ENCODE peak calls at places on chromosomes 2 and 18, in ten cellular contexts. B is SK-N-SH, S is endothelial cell of umbilical vein, P is astrocyte, Z is HepG2, X is H1, L is IMR-90, D is MM.1S, H is endodermal cell, U is H9. J is an unnamed sample.

GRCh38 chr2:240255811-240256703 is 115.6 kb upstream of the OTOS start:
- DNase-seq in B (peak; percentile 9), S (no peak), P (peak; percentile 20), Z (peak; percentile 96), X (no peak), L (no peak), D (no peak), H (peak; percentile 63), U (peak; percentile 45), J (peak; percentile 75)

GRCh38 chr2:99940963-99941362 is 201.4 kb downstream of the AFF3 start:
- DNase-seq in B (no peak), S (no peak), P (peak; percentile 89), Z (no peak), X (no peak), L (peak; percentile 65), D (no peak), H (no peak), U (no peak), J (no peak)

GRCh38 chr18:11818486-11819203 is 32.6 kb upstream of the CHMP1B start:
- DNase-seq in B (no peak), S (no peak), P (no peak), Z (no peak), X (no peak), L (no peak), D (peak; percentile 60), H (no peak), U (no peak), J (no peak)

GRCh38 chr2:84939426-84940087 is 31.4 kb upstream of the KCMF1 start:
- DNase-seq in B (no peak), S (no peak), P (no peak), Z (no peak), X (no peak), L (no peak), D (peak; percentile 97), H (no peak), U (no peak), J (no peak)

GRCh38 chr2:206275274-206276160 is 1.1 kb downstream of the ZDBF2 start:
- DNase-seq in B (peak; percentile 40), S (peak; percentile 63), P (peak; percentile 44), Z (no peak), X (no peak), L (peak; percentile 53), D (peak; percentile 91), H (no peak), U (no peak), J (no peak)

GRCh38 chr2:201411421-201411820 is 39.8 kb downstream of the TRAK2 start:
- DNase-seq in B (no peak), S (no peak), P (no peak), Z (no peak), X (no peak), L (peak; percentile 30), D (no peak), H (no peak), U (no peak), J (no peak)

GRCh38 chr18:71471963-71472725 is 1072.0 kb downstream of the CBLN2 start:
- DNase-seq in B (no peak), S (no peak), P (no peak), Z (peak; percentile 23), X (peak; percentile 44), L (no peak), D (no peak), H (peak; percentile 68), U (peak; percentile 45), J (peak; percentile 74)

GRCh38 chr2:164734196-164734595 is 107.4 kb downstream of the COBLL1 start:
- DNase-seq in B (no peak), S (no peak), P (no peak), Z (no peak), X (no peak), L (no peak), D (no peak), H (no peak), U (no peak), J (no peak)

GRCh38 chr2:3867451-3867850 is 164.1 kb downstream of the DCDC2C start:
- DNase-seq in B (no peak), S (no peak), P (no peak), Z (no peak), X (no peak), L (no peak), D (no peak), H (no peak), U (no peak), J (no peak)

GRCh38 chr2:3868426-3868825 is 165.1 kb downstream of the DCDC2C start:
- DNase-seq in B (no peak), S (no peak), P (no peak), Z (no peak), X (no peak), L (no peak), D (no peak), H (no peak), U (no peak), J (no peak)

GRCh38 chr2:3870997-3871396 is 167.6 kb downstream of the DCDC2C start:
- DNase-seq in B (no peak), S (no peak), P (no peak), Z (no peak), X (no peak), L (no peak), D (no peak), H (no peak), U (no peak), J (no peak)

GRCh38 chr2:3868012-3868411 is 164.6 kb downstream of the DCDC2C start:
- DNase-seq in B (no peak), S (no peak), P (no peak), Z (no peak), X (no peak), L (no peak), D (no peak), H (no peak), U (no peak), J (no peak)

DNA sequence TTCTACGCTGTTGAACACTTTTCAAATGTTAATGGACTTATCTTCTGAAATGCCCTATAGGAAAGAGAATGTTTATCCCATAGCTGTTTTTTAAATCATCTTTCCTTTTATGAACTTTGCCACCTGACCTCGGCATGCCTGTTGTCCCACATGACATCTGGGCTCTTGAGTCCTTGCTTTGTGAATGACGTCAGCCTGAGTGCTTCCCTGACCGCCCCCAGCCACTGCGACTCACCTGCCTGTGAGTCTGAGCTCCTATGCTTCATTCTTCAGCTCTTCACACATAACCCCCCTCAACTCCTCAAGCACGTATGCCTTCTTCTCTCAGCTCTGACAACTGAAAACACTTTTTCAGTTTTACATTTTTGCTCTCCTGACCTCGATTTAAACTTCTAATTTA is 166.8 kb downstream of the DCDC2C start:
- DNase-seq in B (no peak), S (no peak), P (no peak), Z (no peak), X (no peak), L (no peak), D (no peak), H (no peak), U (no peak), J (no peak)
- H3K9ac ChIP-seq in B (no peak overlapping the region), S (no peak overlapping the region), P (no peak overlapping the region), Z (no peak overlapping the region), X (no peak overlapping the region), L (no peak overlapping the region), D (no peak overlapping the region), H (no peak overlapping the region), U (no peak overlapping the region), J (no peak overlapping the region)

DNA sequence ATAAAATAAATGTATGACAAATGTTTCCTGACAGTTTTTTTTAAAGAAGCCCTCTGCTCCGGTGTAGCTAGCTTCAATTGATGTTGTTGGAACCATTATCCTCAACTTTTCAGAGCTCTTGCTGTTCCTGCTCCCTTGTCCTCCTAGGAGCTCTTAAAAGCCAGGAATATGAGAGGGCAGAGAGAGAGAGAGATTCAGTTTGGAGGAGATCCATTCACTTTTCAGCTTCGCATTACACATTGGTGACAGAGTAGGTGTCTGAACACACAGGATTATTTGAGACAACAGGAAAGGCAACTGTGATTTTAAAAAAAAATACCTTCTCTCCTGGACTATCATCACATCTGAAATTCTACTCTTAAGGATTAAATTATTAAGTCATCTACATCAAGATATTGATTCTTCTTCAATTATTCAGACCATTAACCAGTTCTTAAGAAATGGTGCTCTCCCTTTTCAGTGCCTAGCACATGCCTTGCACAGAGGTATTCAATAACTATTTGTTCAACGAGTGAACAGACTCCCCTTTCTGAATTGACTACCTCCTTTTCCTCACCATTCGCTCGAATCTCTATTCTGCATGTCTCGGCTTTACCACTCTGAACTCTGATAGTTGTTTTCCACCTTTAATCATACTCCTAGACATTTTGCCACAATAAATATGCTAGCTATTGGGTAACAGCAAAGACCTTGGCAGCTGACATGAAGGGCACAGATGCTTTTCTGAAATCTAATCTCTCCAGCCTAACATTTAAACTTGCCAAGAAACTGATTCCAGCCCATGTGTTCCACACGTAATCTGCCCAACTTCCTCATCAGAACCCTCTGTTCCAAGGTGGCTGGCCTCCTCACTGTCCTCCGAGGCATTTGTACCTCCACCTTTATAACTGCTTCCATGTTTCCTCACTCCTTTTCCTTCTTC is 28.6 kb upstream of the SLC35F5 start:
- DNase-seq in B (no peak), S (no peak), P (no peak), Z (no peak), X (no peak), L (no peak), D (no peak), H (no peak), U (no peak), J (no peak)
- TF ChIP-seq CTCF in B (no peak), S (no peak), P (no peak), Z (no peak), X (no peak), L (no peak), D (no peak), H (no peak), U (no peak), J (no peak)

GRCh38 chr18:62811674-62812073 is 96.3 kb downstream of the PHLPP1 start:
- DNase-seq in B (no peak), S (no peak), P (no peak), Z (no peak), X (no peak), L (no peak), D (no peak), H (no peak), U (no peak), J (no peak)

GRCh38 chr18:62812242-62812641 is 96.9 kb downstream of the PHLPP1 start:
- DNase-seq in B (no peak), S (no peak), P (peak; percentile 30), Z (peak; percentile 21), X (no peak), L (peak; percentile 48), D (no peak), H (no peak), U (no peak), J (no peak)

GRCh38 chr18:62814114-62814759 is 98.9 kb downstream of the PHLPP1 start:
- DNase-seq in B (no peak), S (no peak), P (no peak), Z (no peak), X (no peak), L (no peak), D (no peak), H (no peak), U (no peak), J (no peak)

GRCh38 chr18:62810682-62811081 is 95.3 kb downstream of the PHLPP1 start:
- DNase-seq in B (no peak), S (no peak), P (no peak), Z (no peak), X (no peak), L (no peak), D (no peak), H (no peak), U (no peak), J (no peak)

GRCh38 chr18:62812891-62813290 is 97.5 kb downstream of the PHLPP1 start:
- DNase-seq in B (no peak), S (no peak), P (no peak), Z (no peak), X (no peak), L (no peak), D (no peak), H (no peak), U (no peak), J (no peak)
- H3K9ac ChIP-seq in B (no peak overlapping the region), S (no peak overlapping the region), P (no peak overlapping the region), Z (no peak overlapping the region), X (no peak overlapping the region), L (no peak overlapping the region), D (no peak overlapping the region), H (no peak overlapping the region), U (no peak overlapping the region), J (no peak overlapping the region)

DNA sequence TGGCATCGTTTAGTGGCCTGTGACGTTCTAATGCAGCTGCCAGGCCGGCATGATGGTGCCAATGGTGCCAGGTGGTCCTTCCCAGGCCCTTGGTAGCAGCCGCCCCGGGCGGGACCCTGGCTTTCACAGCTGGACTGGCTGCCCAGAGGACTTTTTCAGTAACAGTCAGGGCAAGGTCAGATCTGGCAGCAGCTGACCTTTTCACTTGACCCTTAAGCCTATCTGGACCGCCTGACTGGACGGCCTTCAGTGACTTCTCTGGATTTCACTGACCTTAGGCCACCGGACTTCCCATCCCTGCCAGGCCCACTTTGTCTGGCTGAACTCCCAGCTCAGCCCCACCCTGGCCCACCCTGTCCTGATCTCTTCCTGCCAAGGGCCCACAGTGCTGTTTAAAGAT is 15.9 kb downstream of the TRIB2 start:
- DNase-seq in B (no peak), S (no peak), P (no peak), Z (no peak), X (no peak), L (no peak), D (no peak), H (no peak), U (no peak), J (peak; percentile 83)
- TF ChIP-seq CTCF in B (no peak), S (no peak), P (no peak), Z (no peak), X (no peak), L (no peak), D (no peak), H (no peak), U (no peak), J (no peak)